ENCODE peak calls at places on chromosomes 7 and 10, in eight cellular contexts. C is heart left ventricle; O is body of pancreas; Y is right atrium auricular region; B is CD8-positive, alpha-beta T cell; K is coronary artery; H is left ventricle myocardium inferior; P is fibroblast of lung. S is an unnamed sample.

GRCh38 chr10:3438608-3439007 is 266.0 kb upstream of the PITRM1 start:
- DNase-seq in K (no peak), Y (no peak), H (no peak), O (no peak), B (no peak), C (no peak), P (no peak), S (no peak)

GRCh38 chr7:28990200-28990960 is 32.2 kb upstream of the TRIL start:
- DNase-seq in O (no peak), C (peak), H (peak), B (no peak), P (peak), K (no peak), Y (no peak), S (peak)

GRCh38 chr7:36358589-36358988 is 31.1 kb upstream of the ANLN start:
- DNase-seq in H (no peak), Y (no peak), K (no peak), P (no peak), B (no peak), C (no peak), O (no peak), S (no peak)

GRCh38 chr10:49605177-49605938 is 4.8 kb upstream of the SLC18A3 start:
- DNase-seq in Y (no peak), C (no peak), O (no peak), H (no peak), P (no peak), B (no peak), K (peak), S (no peak)

GRCh38 chr7:47180268-47180826 is 401.6 kb downstream of the TNS3 start:
- DNase-seq in Y (no peak), H (peak), B (no peak), P (peak), K (no peak), O (peak), C (no peak), S (peak)

GRCh38 chr7:107982918-107983389 is 20.0 kb downstream of the LAMB1 start:
- DNase-seq in K (no peak), H (no peak), B (no peak), O (no peak), P (peak), C (no peak), Y (no peak), S (no peak)

GRCh38 chr10:30747633-30748032 is 118.1 kb upstream of the LYZL2 start:
- DNase-seq in C (no peak), P (peak), H (no peak), Y (no peak), O (no peak), K (no peak), B (no peak), S (no peak)

GRCh38 chr7:70595741-70596574 is 536.0 kb upstream of the GALNT17 start:
- DNase-seq in B (no peak), Y (no peak), P (no peak), H (no peak), K (no peak), O (no peak), C (no peak), S (no peak)

GRCh38 chr10:3785849-3786290 is 861 bp upstream of the KLF6 start:
- DNase-seq in Y (no peak), C (no peak), B (no peak), K (peak), O (peak), P (peak), H (no peak), S (no peak)

GRCh38 chr7:73668103-73668937 is 689 bp downstream of the VPS37D start:
- DNase-seq in P (no peak), C (no peak), K (no peak), B (no peak), Y (no peak), O (no peak), H (no peak), S (no peak)

GRCh38 chr10:77016278-77016815 is 621.3 kb downstream of the KCNMA1 start:
- DNase-seq in C (no peak), P (no peak), K (no peak), O (no peak), B (no peak), Y (no peak), H (no peak), S (no peak)

GRCh38 chr7:22700559-22701002 is 26.4 kb upstream of the IL6 start:
- DNase-seq in K (no peak), O (no peak), B (no peak), Y (no peak), H (no peak), P (peak), C (no peak), S (no peak)

GRCh38 chr7:47622946-47623640 is 41.2 kb upstream of the TNS3 start:
- DNase-seq in B (no peak), K (no peak), H (no peak), Y (no peak), P (peak), C (no peak), O (peak), S (peak)

GRCh38 chr10:48197236-48197899 is 77.1 kb downstream of the FRMPD2 start:
- DNase-seq in Y (no peak), O (no peak), K (no peak), P (no peak), H (no peak), C (no peak), B (no peak), S (no peak)

GRCh38 chr10:70567603-70568002 is 34.9 kb downstream of the PRF1 start:
- DNase-seq in O (no peak), Y (no peak), P (no peak), K (no peak), H (no peak), B (no peak), C (no peak), S (no peak)

GRCh38 chr7:137544450-137545058 is 201.0 kb upstream of the PTN start:
- DNase-seq in P (peak), K (no peak), O (no peak), C (no peak), B (no peak), Y (no peak), H (no peak), S (no peak)

GRCh38 chr7:83836028-83836427 is 187.1 kb upstream of the SEMA3E start:
- DNase-seq in O (no peak), H (no peak), B (no peak), Y (no peak), P (no peak), K (no peak), C (no peak), S (no peak)

GRCh38 chr7:135681758-135682157 is 19.4 kb downstream of the STMP1 start:
- DNase-seq in Y (no peak), B (no peak), C (no peak), P (no peak), O (no peak), H (no peak), K (no peak), S (no peak)

GRCh38 chr10:120607710-120608703 is 151.0 kb downstream of the PLPP4 start:
- DNase-seq in Y (no peak), P (no peak), H (no peak), B (no peak), C (no peak), O (no peak), K (no peak), S (no peak)

DNA sequence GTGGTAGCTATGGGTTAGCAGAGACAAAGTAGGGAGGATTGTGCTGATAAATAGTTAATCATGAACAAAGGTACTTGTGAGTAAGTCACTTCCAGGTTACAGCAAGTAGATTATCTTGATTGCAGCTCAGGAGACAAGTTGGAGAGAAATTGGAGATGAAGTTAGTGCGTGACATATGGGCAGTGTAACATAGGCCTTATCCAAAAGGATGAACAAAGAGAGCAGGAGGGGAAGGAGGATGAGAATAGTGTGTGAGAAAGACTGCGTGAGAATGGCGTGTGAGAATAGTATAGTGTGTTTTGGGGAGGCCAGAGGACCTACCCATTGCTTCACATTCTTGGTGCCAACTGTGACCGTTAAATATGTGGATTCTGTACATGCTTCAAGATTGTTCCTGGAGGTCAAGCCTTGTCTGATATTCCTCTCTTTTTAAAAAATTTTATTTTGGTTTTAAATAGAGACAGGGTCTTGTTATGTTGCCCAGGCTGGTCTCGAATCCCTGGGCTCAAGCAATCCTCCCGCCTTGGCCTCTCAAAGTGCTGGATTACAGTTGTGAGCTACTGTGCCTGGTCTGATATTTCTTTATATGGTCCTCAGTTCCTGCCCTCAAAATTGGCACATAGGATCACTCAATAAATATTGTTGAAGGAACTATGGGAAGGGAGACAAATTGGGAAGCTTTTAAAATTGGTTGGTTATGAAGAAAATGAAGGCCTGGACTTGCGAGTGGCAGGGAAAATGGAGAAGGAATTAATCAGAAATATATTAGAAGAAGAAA is 3.2 kb downstream of the VCL start:
- DNase-seq in K (no peak), H (no peak), Y (no peak), O (no peak), P (no peak), C (no peak), B (no peak), S (no peak)
- H3K4me3 ChIP-seq in K (peak), H (peak), Y (peak), O (no peak), P (peak), C (peak), B (no peak), S (no peak)

GRCh38 chr10:22475527-22475856 is 130.2 kb downstream of the SPAG6 start:
- DNase-seq in Y (no peak), K (no peak), H (no peak), C (no peak), O (no peak), P (no peak), B (no peak), S (no peak)

GRCh38 chr10:22477365-22478287 is 132.3 kb downstream of the SPAG6 start:
- DNase-seq in C (no peak), H (no peak), K (no peak), O (no peak), Y (no peak), P (no peak), B (no peak), S (no peak)

GRCh38 chr10:22476601-22477364 is 131.5 kb downstream of the SPAG6 start:
- DNase-seq in O (no peak), K (no peak), H (no peak), C (no peak), Y (no peak), B (no peak), P (no peak), S (no peak)

GRCh38 chr10:22473459-22473858 is 128.2 kb downstream of the SPAG6 start:
- DNase-seq in B (no peak), Y (no peak), C (no peak), O (no peak), H (no peak), K (no peak), P (no peak), S (no peak)

GRCh38 chr10:22475857-22476600 is 130.7 kb downstream of the SPAG6 start:
- DNase-seq in Y (no peak), K (no peak), H (no peak), O (no peak), B (no peak), P (no peak), C (no peak), S (no peak)
- H3K4me3 ChIP-seq in Y (peak), K (peak), H (peak), O (no peak), B (peak), P (peak), C (peak), S (peak)

GRCh38 chr7:157077021-157077420 is 61.7 kb upstream of the UBE3C start:
- DNase-seq in Y (no peak), K (peak), H (no peak), P (no peak), B (no peak), O (no peak), C (no peak), S (no peak)

GRCh38 chr7:157076466-157076865 is 62.3 kb upstream of the UBE3C start:
- DNase-seq in O (no peak), P (no peak), B (no peak), K (peak), Y (no peak), C (no peak), H (no peak), S (no peak)

GRCh38 chr7:157080111-157080730 is 58.5 kb upstream of the UBE3C start:
- DNase-seq in O (no peak), P (no peak), K (no peak), H (no peak), B (no peak), Y (no peak), C (no peak), S (no peak)

GRCh38 chr7:157079116-157079515 is 59.6 kb upstream of the UBE3C start:
- DNase-seq in C (no peak), B (no peak), Y (no peak), O (no peak), H (no peak), P (no peak), K (no peak), S (no peak)

GRCh38 chr7:157077986-157078644 is 60.6 kb upstream of the UBE3C start:
- DNase-seq in B (no peak), C (no peak), Y (no peak), P (no peak), K (no peak), H (no peak), O (no peak), S (no peak)
- H3K4me3 ChIP-seq in B (no peak), C (no peak), Y (no peak), P (peak), K (no peak), H (peak), O (no peak), S (peak)

GRCh38 chr7:54933610-54934009 is 85.2 kb upstream of the EGFR start:
- DNase-seq in Y (no peak), B (no peak), H (no peak), O (no peak), K (no peak), P (no peak), C (no peak), S (no peak)
- H3K4me3 ChIP-seq in Y (peak), B (no peak), H (peak), O (peak), K (peak), P (peak), C (peak), S (peak)

GRCh38 chr7:77570330-77571011 is 33.4 kb downstream of the PTPN12 start:
- DNase-seq in O (no peak), P (peak), B (no peak), K (no peak), Y (no peak), H (no peak), C (no peak), S (peak)
- H3K4me3 ChIP-seq in O (no peak), P (no peak), B (no peak), K (no peak), Y (no peak), H (no peak), C (no peak), S (no peak)

DNA sequence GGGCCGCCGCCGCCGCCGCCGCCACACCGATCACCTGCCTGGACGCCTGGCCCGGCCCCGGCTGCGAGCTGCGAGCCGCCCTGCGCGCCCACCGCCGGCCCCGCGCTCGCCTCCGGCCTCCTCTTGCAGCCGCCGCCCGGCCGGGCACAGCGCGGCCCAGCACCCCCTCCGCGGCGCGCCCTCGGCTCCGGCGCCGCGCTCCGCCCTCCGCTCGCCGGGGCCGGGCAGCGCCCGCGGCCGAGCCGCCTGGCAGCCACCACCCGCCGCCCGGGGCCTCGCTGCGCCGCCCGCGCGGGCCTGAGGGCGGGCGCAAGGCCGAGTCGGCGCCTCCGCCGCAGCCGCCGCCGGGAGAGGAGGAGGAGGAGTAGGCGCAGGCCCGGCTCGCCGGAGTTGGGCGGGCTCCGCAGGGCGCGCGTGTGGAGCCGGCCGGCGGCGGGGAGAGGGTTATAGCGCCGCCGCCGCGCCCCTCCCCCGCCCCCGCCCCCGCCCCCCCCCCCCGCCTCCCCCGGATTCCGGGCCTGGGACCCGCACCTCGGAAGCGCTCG is at the start of gene PDGFA:
- DNase-seq in O (peak), K (no peak), B (no peak), H (peak), C (no peak), P (peak), Y (no peak), S (no peak)
- H3K4me3 ChIP-seq in O (peak), K (peak), B (peak), H (peak), C (peak), P (peak), Y (peak), S (peak)

DNA sequence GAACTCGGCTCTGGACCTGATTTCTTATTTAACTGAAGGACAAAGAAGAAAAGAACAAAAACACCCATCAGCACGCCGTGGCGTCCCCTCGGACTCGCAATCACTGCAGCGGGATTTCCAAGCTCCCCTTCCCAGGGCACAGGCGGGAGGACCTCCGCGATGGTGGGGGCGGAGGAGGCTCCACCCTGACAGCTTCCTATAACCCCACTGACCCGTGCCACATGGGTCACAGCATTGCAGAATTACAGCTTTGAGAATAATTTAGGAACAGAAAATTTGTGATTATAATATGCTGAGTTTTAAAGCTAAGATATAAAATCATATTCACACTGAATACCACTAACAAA is 129.7 kb upstream of the SEC61G start:
- DNase-seq in C (no peak), O (no peak), K (no peak), H (no peak), P (no peak), Y (no peak), B (no peak), S (no peak)
- H3K4me3 ChIP-seq in C (no peak), O (no peak), K (peak), H (peak), P (peak), Y (peak), B (no peak), S (peak)

GRCh38 chr7:157020514-157021070 is 10.1 kb upstream of the MNX1 start:
- DNase-seq in H (no peak), K (no peak), C (no peak), B (no peak), P (no peak), O (no peak), Y (no peak), S (no peak)
- H3K4me3 ChIP-seq in H (peak), K (peak), C (peak), B (no peak), P (no peak), O (no peak), Y (no peak), S (no peak)

DNA sequence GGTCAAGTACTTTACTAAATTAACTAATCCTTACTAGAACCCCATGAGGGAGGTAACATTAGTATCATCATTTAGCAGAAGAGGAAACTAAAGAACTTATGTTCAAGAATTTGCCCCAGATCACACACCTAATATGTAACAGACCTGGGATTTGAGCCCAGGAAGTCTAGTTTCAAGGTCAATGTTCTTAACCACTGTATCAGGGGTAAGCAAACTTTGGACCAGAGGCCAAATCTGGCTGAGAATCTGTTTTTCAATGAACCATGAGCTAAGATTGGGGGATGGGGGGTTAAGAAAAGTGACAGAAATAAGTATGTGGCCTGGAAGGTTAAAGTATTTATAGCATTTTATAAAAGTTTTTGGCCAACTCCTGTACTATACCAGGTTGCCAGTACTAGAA is 95.1 kb downstream of the ZNF248 start:
- DNase-seq in O (no peak), C (no peak), K (no peak), B (no peak), H (no peak), P (no peak), Y (no peak), S (no peak)
- H3K4me3 ChIP-seq in O (no peak), C (no peak), K (no peak), B (no peak), H (no peak), P (no peak), Y (no peak), S (no peak)

GRCh38 chr10:100742936-100743335 is 2.4 kb upstream of the PAX2 start:
- DNase-seq in O (no peak), B (no peak), K (no peak), H (no peak), P (no peak), Y (no peak), C (no peak), S (no peak)

GRCh38 chr10:100744980-100745881 is at the start of gene PAX2:
- DNase-seq in O (no peak), C (no peak), P (no peak), H (no peak), K (no peak), B (no peak), Y (no peak), S (no peak)

GRCh38 chr10:100743626-100744135 is 1.7 kb upstream of the PAX2 start:
- DNase-seq in O (peak), K (no peak), B (no peak), H (no peak), C (no peak), P (peak), Y (peak), S (no peak)

GRCh38 chr10:100745882-100746412 is 565 bp downstream of the PAX2 start:
- DNase-seq in P (no peak), Y (no peak), O (no peak), K (no peak), H (no peak), B (no peak), C (no peak), S (no peak)

GRCh38 chr10:100744136-100744979 is 1.0 kb upstream of the PAX2 start:
- DNase-seq in P (no peak), C (no peak), Y (no peak), K (no peak), B (no peak), H (no peak), O (no peak), S (no peak)
- H3K4me3 ChIP-seq in P (no peak), C (no peak), Y (no peak), K (peak), B (no peak), H (peak), O (no peak), S (no peak)

S was measured in skeletal muscle cell.